ENCODE peak calls at places on chromosomes 2 and 18, in eight cellular contexts. Z, P, C, U, M, K, G and E are unnamed samples. For H3K27me3, the result is how much of the 10 kb centered on the place peaks cover.

GRCh38 chr2:171958475-171958874 is 36.2 kb downstream of the HAT1 start:
- DNase-seq in Z (no peak), P (no peak), C (no peak), U (no peak), M (no peak), K (no peak), G (peak), E (no peak)

GRCh38 chr2:102783506-102784189 is 21.8 kb downstream of the TMEM182 start:
- DNase-seq in Z (no peak), P (no peak), C (no peak), U (no peak), M (no peak), K (no peak), G (no peak), E (no peak)

GRCh38 chr2:9799011-9799596 is 44.2 kb upstream of the TAF1B start:
- DNase-seq in Z (no peak), P (peak), C (no peak), U (no peak), M (no peak), K (no peak), G (no peak), E (no peak)

GRCh38 chr2:88099798-88100488 is 27.9 kb downstream of the FABP1 start:
- DNase-seq in Z (no peak), P (no peak), C (no peak), U (no peak), M (no peak), K (no peak), G (peak), E (no peak)

GRCh38 chr2:218569661-218570500 is 1.2 kb downstream of the CNOT9 start:
- DNase-seq in Z (peak), P (no peak), C (no peak), U (peak), M (peak), K (no peak), G (peak), E (peak)

GRCh38 chr2:138219961-138220360 is 255.7 kb downstream of the HNMT start:
- DNase-seq in Z (no peak), P (no peak), C (no peak), U (no peak), M (no peak), K (no peak), G (no peak), E (no peak)

GRCh38 chr2:26401739-26402541 is at the start of gene DRC1:
- DNase-seq in Z (peak), P (no peak), C (peak), U (peak), M (peak), K (no peak), G (peak), E (no peak)

GRCh38 chr2:60745761-60746160 is 10.3 kb upstream of the PAPOLG start:
- DNase-seq in Z (no peak), P (no peak), C (no peak), U (no peak), M (no peak), K (no peak), G (no peak), E (no peak)

GRCh38 chr2:142750858-142751257 is 126.6 kb upstream of the KYNU start:
- DNase-seq in Z (no peak), P (no peak), C (no peak), U (no peak), M (no peak), K (no peak), G (no peak), E (no peak)

GRCh38 chr18:23453657-23454011 is 547 bp downstream of the RIOK3 start:
- DNase-seq in Z (no peak), P (no peak), C (peak), U (peak), M (no peak), K (no peak), G (peak), E (peak)

GRCh38 chr2:241154915-241155314 is 4.6 kb downstream of the PPP1R7 start:
- DNase-seq in Z (no peak), P (no peak), C (no peak), U (no peak), M (no peak), K (no peak), G (peak), E (no peak)

GRCh38 chr2:234096164-234096563 is 45.7 kb downstream of the SPP2 start:
- DNase-seq in Z (no peak), P (no peak), C (no peak), U (no peak), M (no peak), K (no peak), G (no peak), E (no peak)

GRCh38 chr2:234102112-234102511 is 51.6 kb downstream of the SPP2 start:
- DNase-seq in Z (peak), P (no peak), C (no peak), U (no peak), M (no peak), K (no peak), G (no peak), E (peak)

GRCh38 chr2:234100686-234101085 is 50.2 kb downstream of the SPP2 start:
- DNase-seq in Z (no peak), P (no peak), C (no peak), U (no peak), M (no peak), K (no peak), G (no peak), E (no peak)

GRCh38 chr2:234099266-234099665 is 48.8 kb downstream of the SPP2 start:
- DNase-seq in Z (no peak), P (no peak), C (no peak), U (no peak), M (no peak), K (no peak), G (no peak), E (no peak)

DNA sequence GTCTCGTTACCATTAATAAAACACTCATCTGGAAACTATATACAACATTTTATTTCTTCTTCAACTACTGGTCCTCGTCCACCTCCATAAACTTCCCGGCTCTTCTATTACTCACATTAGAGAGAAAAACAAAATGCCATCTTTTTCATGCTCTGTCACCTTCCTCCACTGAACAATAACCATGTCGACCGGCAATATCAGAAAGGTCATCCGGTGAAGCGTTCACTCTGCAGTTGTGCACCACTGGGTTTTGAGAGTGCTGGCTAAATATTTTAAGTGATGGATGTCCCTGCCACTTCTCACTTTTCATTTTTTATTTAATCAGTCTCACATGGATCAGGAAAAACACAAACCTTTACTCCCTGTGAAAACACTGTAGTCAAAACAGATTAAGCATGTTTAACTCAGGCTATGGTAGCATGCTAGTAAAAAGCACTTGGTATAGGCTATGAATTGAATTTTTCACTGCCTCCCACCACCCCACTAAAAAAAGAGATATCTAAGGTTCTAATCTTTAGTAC is 48.2 kb downstream of the SPP2 start:
- DNase-seq in Z (no peak), P (no peak), C (no peak), U (no peak), M (no peak), K (no peak), G (no peak), E (no peak)
- H3K27me3 ChIP-seq in Z (under half), P (under half), C (under half), U (under half), M (under half), K (under half), G (under half), E (under half)

GRCh38 chr18:28177828-28178635 is 1.1 kb upstream of the CDH2 start:
- DNase-seq in Z (no peak), P (no peak), C (peak), U (peak), M (peak), K (no peak), G (peak), E (peak)

GRCh38 chr18:28175930-28176673 is 828 bp downstream of the CDH2 start:
- DNase-seq in Z (no peak), P (no peak), C (no peak), U (peak), M (peak), K (no peak), G (peak), E (no peak)

GRCh38 chr18:28176674-28176932 is 327 bp downstream of the CDH2 start:
- DNase-seq in Z (no peak), P (no peak), C (no peak), U (no peak), M (no peak), K (no peak), G (no peak), E (no peak)

GRCh38 chr18:28178720-28179119 is 1.8 kb upstream of the CDH2 start:
- DNase-seq in Z (no peak), P (no peak), C (no peak), U (peak), M (no peak), K (no peak), G (peak), E (no peak)

DNA sequence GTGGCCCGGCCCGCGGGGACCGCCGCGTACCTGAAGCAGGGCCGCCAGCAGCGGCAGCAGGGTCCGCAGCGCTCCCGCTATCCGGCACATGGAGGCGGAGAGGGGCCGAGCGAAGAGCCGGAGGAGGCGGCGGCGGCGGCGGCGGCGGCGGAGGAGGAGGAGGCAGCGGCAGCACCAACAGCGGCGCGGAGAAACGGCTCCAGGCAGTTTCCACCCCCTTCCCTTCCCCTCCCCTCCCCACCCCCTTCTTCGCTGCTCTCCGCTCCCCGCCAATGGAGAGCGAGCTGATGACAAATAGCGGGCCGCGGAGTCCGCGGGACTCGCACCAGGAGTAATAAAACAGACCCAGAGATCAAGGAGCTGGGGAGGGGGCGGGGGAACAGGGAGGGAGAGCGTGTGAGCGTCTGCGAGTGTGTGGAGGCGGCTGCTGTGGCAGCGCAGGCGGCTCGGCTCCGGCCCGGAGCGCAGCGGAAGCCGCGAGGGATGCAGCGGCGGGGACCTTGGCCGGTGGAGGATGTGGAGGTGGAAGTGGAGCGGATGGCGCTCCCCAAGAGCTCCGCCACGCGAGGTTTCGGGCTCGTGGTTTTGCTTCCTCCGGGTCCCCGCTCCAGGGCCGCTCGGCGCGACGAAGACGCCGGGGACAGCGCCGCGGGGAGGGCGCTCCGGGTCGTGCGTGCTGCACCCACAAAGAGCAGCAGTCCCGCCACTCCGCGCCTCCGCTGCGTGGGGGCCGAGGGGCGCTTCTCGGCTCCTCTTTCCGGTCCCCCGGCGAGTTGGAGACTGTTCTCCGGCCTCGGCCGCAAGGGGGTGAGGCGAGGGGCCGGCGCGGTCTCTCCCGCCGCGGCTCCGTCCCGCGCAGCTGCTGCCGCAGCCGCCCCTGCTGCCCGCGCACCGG is at the start of gene CDH2:
- DNase-seq in Z (no peak), P (no peak), C (peak), U (peak), M (peak), K (no peak), G (peak), E (no peak)
- TF ChIP-seq POLR2A in Z (no peak), P (no peak), C (no peak), U (peak), M (peak), K (peak), G (peak), E (no peak)

DNA sequence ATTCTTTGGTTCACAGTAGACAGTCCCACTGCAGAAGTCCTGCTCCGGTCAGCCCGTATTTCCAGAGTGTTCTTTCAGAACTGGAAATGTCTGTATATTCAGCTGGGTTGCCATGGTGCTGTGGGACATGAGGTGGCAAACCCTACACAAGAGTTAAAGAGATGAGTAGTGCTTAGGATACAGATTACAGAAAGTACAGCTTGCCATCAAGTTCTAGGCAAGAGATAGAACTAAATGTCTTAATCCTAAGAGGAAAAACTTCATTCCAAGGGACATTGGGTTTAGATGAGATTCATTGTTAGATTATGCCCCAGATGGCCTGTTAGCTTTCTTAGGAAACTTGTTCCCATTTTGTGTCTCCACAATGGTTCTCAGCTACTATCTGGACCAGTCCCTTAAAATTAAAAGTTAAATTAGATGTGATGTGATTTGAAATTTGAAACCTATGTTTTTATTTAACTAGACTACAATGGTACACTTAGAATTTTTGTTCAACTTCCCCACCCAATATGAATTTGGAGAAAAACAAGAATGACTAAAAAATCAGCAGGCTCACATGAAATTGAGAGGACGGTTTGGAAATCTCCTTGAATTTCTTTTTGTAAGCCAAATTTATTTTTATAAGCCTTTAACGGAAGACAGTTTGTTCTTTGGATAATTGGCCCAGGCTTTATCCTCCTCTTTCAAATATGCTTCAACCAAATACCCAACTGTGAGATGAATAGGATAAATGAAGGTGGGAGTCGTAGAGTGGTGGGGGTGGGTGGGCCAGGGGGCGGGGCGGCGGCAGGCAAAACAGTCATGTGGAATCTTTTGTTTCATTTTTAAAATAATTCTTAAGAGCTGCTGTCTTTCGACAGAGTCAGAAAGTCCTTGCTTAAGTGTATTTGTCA is 60.4 kb downstream of the FMNL2 start:
- DNase-seq in Z (no peak), P (no peak), C (peak), U (no peak), M (no peak), K (no peak), G (peak), E (no peak)
- H3K4me3 ChIP-seq in Z (no peak), P (peak), C (peak), U (no peak), M (no peak), K (no peak), G (no peak), E (peak)

GRCh38 chr2:191974676-191975075 is 127.8 kb upstream of the CAVIN2 start:
- DNase-seq in Z (no peak), P (no peak), C (no peak), U (no peak), M (no peak), K (no peak), G (no peak), E (no peak)
- H3K27me3 ChIP-seq in Z (under half), P (under half), C (under half), U (under half), M (under half), K (under half), G (under half), E (under half)

DNA sequence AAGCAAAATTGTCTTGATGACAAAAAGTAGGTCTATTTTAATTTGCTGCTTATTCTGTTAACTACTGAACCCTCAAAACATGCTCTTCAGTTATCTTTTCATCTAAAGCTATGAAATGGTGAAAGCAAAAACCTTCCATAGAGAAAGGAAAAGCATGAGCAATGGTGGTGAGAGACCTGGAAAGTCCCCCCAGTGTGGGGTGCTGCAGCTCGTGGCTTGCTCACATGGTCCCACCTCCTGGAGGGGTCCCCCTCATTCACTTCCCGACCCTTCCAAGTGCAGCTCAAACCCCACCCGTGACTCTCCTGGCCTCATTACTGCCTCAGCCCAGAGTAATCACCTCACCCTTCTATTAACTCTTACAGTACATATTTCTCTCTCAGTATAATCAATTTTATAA is 301.8 kb upstream of the HNRNPA3 start:
- DNase-seq in Z (no peak), P (no peak), C (no peak), U (no peak), M (no peak), K (no peak), G (no peak), E (no peak)
- TF ChIP-seq POLR2A in Z (no peak), P (no peak), C (no peak), U (no peak), M (no peak), K (no peak), G (no peak), E (no peak)

GRCh38 chr2:15939556-15939853 is 845 bp upstream of the MYCN start:
- DNase-seq in Z (peak), P (no peak), C (no peak), U (no peak), M (no peak), K (no peak), G (no peak), E (peak)
- H3K4me3 ChIP-seq in Z (peak), P (peak), C (peak), U (no peak), M (no peak), K (no peak), G (no peak), E (peak)